ENCODE peak calls at places on chromosomes 3 and 15, in five cellular contexts. A is activated CD8-positive, alpha-beta memory T cell treated with anti-CD3 and anti-CD28 coated beads for 48 hours; I is cardiac muscle cell; G is amniotic stem cell; K is ELF-1. D is an unnamed sample.

GRCh38 chr3:170714562-170715535 is 129.0 kb upstream of the SLC7A14 start:
- DNase-seq in K (no peak), G (peak), A (no peak), I (no peak), D (no peak)

GRCh38 chr3:22450785-22451400 is 699.9 kb upstream of the ZNF385D start:
- DNase-seq in G (no peak), A (no peak), I (no peak), K (no peak), D (no peak)

GRCh38 chr3:21754839-21755238 is 3.8 kb upstream of the ZNF385D start:
- DNase-seq in G (no peak), A (no peak), K (no peak), I (no peak), D (no peak)

GRCh38 chr3:59555593-59556315 is 505.9 kb upstream of the CFAP20DC start:
- DNase-seq in K (no peak), A (no peak), I (no peak), G (no peak), D (no peak)

GRCh38 chr3:160720123-160720746 is 35.8 kb upstream of the PPM1L start:
- DNase-seq in I (no peak), A (no peak), G (no peak), K (peak), D (no peak)

GRCh38 chr15:90890839-90891238 is 6.5 kb downstream of the FES start:
- DNase-seq in A (no peak), G (no peak), K (no peak), I (no peak), D (no peak)

GRCh38 chr3:24367216-24367615 is 127.4 kb downstream of the THRB start:
- DNase-seq in K (no peak), I (no peak), G (no peak), A (no peak), D (no peak)

GRCh38 chr3:45104715-45105711 is 41.2 kb downstream of the CDCP1 start:
- DNase-seq in G (no peak), K (no peak), A (no peak), I (no peak), D (no peak)

GRCh38 chr3:149751551-149751950 is 738 bp downstream of the COMMD2 start:
- DNase-seq in A (no peak), I (no peak), G (no peak), K (no peak), D (no peak)

GRCh38 chr3:123831420-123831819 is 52.7 kb downstream of the MYLK start:
- DNase-seq in I (no peak), G (no peak), K (no peak), A (no peak), D (no peak)

GRCh38 chr3:195895900-195896360 is 12.4 kb downstream of the TNK2 start:
- DNase-seq in K (no peak), I (peak), A (peak), G (no peak), D (no peak)

GRCh38 chr3:106438916-106439315 is 570.1 kb upstream of the CBLB start:
- DNase-seq in G (no peak), A (no peak), K (no peak), I (no peak), D (no peak)

GRCh38 chr3:171526146-171526545 is 65.9 kb upstream of the TNIK start:
- DNase-seq in I (no peak), K (no peak), A (no peak), G (no peak), D (no peak)

GRCh38 chr15:94743668-94744067 is 512.3 kb downstream of the MCTP2 start:
- DNase-seq in I (no peak), A (no peak), G (no peak), K (no peak), D (no peak)

GRCh38 chr3:41768363-41768762 is 193.5 kb downstream of the ULK4 start:
- DNase-seq in G (no peak), I (no peak), A (no peak), K (no peak), D (no peak)

GRCh38 chr3:131597816-131598215 is 95.0 kb upstream of the MRPL3 start:
- DNase-seq in G (no peak), I (no peak), K (no peak), A (no peak), D (no peak)

GRCh38 chr15:48494646-48495045 is 150.9 kb downstream of the FBN1 start:
- DNase-seq in G (no peak), A (no peak), K (no peak), I (no peak), D (no peak)

GRCh38 chr3:25508901-25509300 is 80.8 kb downstream of the RARB start:
- DNase-seq in A (no peak), K (no peak), G (no peak), I (no peak), D (no peak)

GRCh38 chr3:108044699-108045098 is 46.1 kb downstream of the CD47 start:
- DNase-seq in G (no peak), A (no peak), I (no peak), K (no peak), D (no peak)

GRCh38 chr3:112629425-112629824 is 11.5 kb downstream of the CCDC80 start:
- DNase-seq in A (no peak), K (peak), I (peak), G (peak), D (no peak)

GRCh38 chr3:197801801-197802504 is 10.9 kb downstream of the LRCH3 start:
- DNase-seq in I (no peak), G (no peak), A (no peak), K (no peak), D (no peak)

GRCh38 chr15:48643776-48644497 is 1.6 kb downstream of the FBN1 start:
- DNase-seq in G (no peak), I (no peak), K (no peak), A (no peak), D (no peak)

GRCh38 chr3:195692781-195693427 is 27.9 kb upstream of the MUC20 start:
- DNase-seq in G (no peak), K (no peak), I (no peak), A (no peak), D (no peak)

GRCh38 chr15:91572110-91572509 is 281.4 kb upstream of the SLCO3A1 start:
- DNase-seq in K (no peak), G (no peak), A (no peak), I (no peak), D (no peak)

D was measured in Panc1.